ENCODE peak calls at places on chromosomes 2 and 18, in four cellular contexts. One of them, this sample, is unnamed.

GRCh38 chr2:232976666-232977437 is 36.2 kb downstream of the NGEF start:
- DNase-seq in stimulated activated CD4-positive, alpha-beta T cell treated with anti-CD3 and anti-CD28 coated beads, Interleukin-2, amount 100 ng/mL, for 48 hours: no peak
- DNase-seq in Caki2: no peak
- DNase-seq in CD8-positive, alpha-beta T cell: no peak
- DNase-seq in this sample: no peak

GRCh38 chr2:145530653-145531052 is 1010.7 kb upstream of the ZEB2 start:
- DNase-seq in stimulated activated CD4-positive, alpha-beta T cell treated with anti-CD3 and anti-CD28 coated beads, Interleukin-2, amount 100 ng/mL, for 48 hours: no peak
- DNase-seq in Caki2: no peak
- DNase-seq in CD8-positive, alpha-beta T cell: no peak
- DNase-seq in this sample: no peak

GRCh38 chr2:150610670-150611279 is 123.3 kb upstream of the RND3 start:
- DNase-seq in stimulated activated CD4-positive, alpha-beta T cell treated with anti-CD3 and anti-CD28 coated beads, Interleukin-2, amount 100 ng/mL, for 48 hours: no peak
- DNase-seq in Caki2: no peak
- DNase-seq in CD8-positive, alpha-beta T cell: no peak
- DNase-seq in this sample: no peak

GRCh38 chr2:148259674-148260073 is 238.8 kb downstream of the MBD5 start:
- DNase-seq in stimulated activated CD4-positive, alpha-beta T cell treated with anti-CD3 and anti-CD28 coated beads, Interleukin-2, amount 100 ng/mL, for 48 hours: no peak
- DNase-seq in Caki2: peak; percentile 78
- DNase-seq in CD8-positive, alpha-beta T cell: no peak
- DNase-seq in this sample: no peak

GRCh38 chr2:188820576-188820975 is 153.6 kb upstream of the COL3A1 start:
- DNase-seq in stimulated activated CD4-positive, alpha-beta T cell treated with anti-CD3 and anti-CD28 coated beads, Interleukin-2, amount 100 ng/mL, for 48 hours: no peak
- DNase-seq in Caki2: no peak
- DNase-seq in CD8-positive, alpha-beta T cell: no peak
- DNase-seq in this sample: no peak

GRCh38 chr2:205543937-205544702 is 138.2 kb upstream of the NRP2 start:
- DNase-seq in stimulated activated CD4-positive, alpha-beta T cell treated with anti-CD3 and anti-CD28 coated beads, Interleukin-2, amount 100 ng/mL, for 48 hours: no peak
- DNase-seq in Caki2: no peak
- DNase-seq in CD8-positive, alpha-beta T cell: no peak
- DNase-seq in this sample: no peak

GRCh38 chr2:17918789-17919188 is 40.3 kb downstream of the KCNS3 start:
- DNase-seq in stimulated activated CD4-positive, alpha-beta T cell treated with anti-CD3 and anti-CD28 coated beads, Interleukin-2, amount 100 ng/mL, for 48 hours: no peak
- DNase-seq in Caki2: no peak
- DNase-seq in CD8-positive, alpha-beta T cell: no peak
- DNase-seq in this sample: no peak

GRCh38 chr18:37425182-37425581 is 140.4 kb downstream of the CELF4 start:
- DNase-seq in stimulated activated CD4-positive, alpha-beta T cell treated with anti-CD3 and anti-CD28 coated beads, Interleukin-2, amount 100 ng/mL, for 48 hours: no peak
- DNase-seq in Caki2: no peak
- DNase-seq in CD8-positive, alpha-beta T cell: no peak
- DNase-seq in this sample: no peak

GRCh38 chr2:69033427-69034095 is 20.6 kb downstream of the ANTXR1 start:
- DNase-seq in stimulated activated CD4-positive, alpha-beta T cell treated with anti-CD3 and anti-CD28 coated beads, Interleukin-2, amount 100 ng/mL, for 48 hours: no peak
- DNase-seq in Caki2: no peak
- DNase-seq in CD8-positive, alpha-beta T cell: no peak
- DNase-seq in this sample: no peak

GRCh38 chr2:236935131-236935530 is 150.6 kb upstream of the COPS8 start:
- DNase-seq in stimulated activated CD4-positive, alpha-beta T cell treated with anti-CD3 and anti-CD28 coated beads, Interleukin-2, amount 100 ng/mL, for 48 hours: no peak
- DNase-seq in Caki2: no peak
- DNase-seq in CD8-positive, alpha-beta T cell: no peak
- DNase-seq in this sample: no peak